ENCODE peak calls at places on chromosomes 6 and 20, in six cellular contexts. L is HEK293T; Z is posterior cingulate gyrus; K is activated T-cell treated with anti-CD3 and anti-CD28 coated beads for 1 hour; P is stimulated activated naive CD8-positive, alpha-beta T cell treated with anti-CD3 and anti-CD28 coated beads, Interleukin-15, amount 100 ng/mL, for 72 hours; O is neural progenitor cell. Q is an unnamed sample.

GRCh38 chr6:82169138-82169876 is 78.2 kb downstream of the IBTK start:
- DNase-seq in L (no peak), Z (no peak), K (no peak), P (no peak), O (no peak), Q (no peak)

GRCh38 chr6:88339816-88340215 is 173.7 kb upstream of the CNR1 start:
- DNase-seq in L (no peak), Z (no peak), K (no peak), P (no peak), O (no peak), Q (no peak)

GRCh38 chr20:45097485-45098095 is 3.3 kb downstream of the KCNS1 start:
- DNase-seq in L (no peak), Z (no peak), K (no peak), P (peak), O (no peak), Q (peak)

GRCh38 chr6:157879873-157880254 is 56.8 kb downstream of the SNX9 start:
- DNase-seq in L (no peak), Z (peak), K (no peak), P (no peak), O (peak), Q (no peak)

GRCh38 chr6:117205876-117206275 is 59.5 kb upstream of the VGLL2 start:
- DNase-seq in L (no peak), Z (no peak), K (no peak), P (no peak), O (no peak), Q (no peak)

GRCh38 chr20:20664795-20665194 is 47.6 kb downstream of the RALGAPA2 start:
- DNase-seq in L (peak), Z (no peak), K (no peak), P (no peak), O (peak), Q (no peak)

GRCh38 chr6:150207931-150208570 is 65.2 kb downstream of the PPP1R14C start:
- DNase-seq in L (no peak), Z (no peak), K (no peak), P (no peak), O (no peak), Q (no peak)

GRCh38 chr6:96923400-96923799 is 1.1 kb upstream of the KLHL32 start:
- DNase-seq in L (no peak), Z (no peak), K (no peak), P (no peak), O (no peak), Q (no peak)

GRCh38 chr6:113882341-113882740 is 25.2 kb downstream of the MARCKS start:
- DNase-seq in L (no peak), Z (no peak), K (no peak), P (no peak), O (no peak), Q (no peak)

GRCh38 chr6:154604120-154604519 is 93.6 kb upstream of the CNKSR3 start:
- DNase-seq in L (no peak), Z (no peak), K (no peak), P (no peak), O (no peak), Q (no peak)

GRCh38 chr6:125201961-125202729 is 48.6 kb downstream of the TPD52L1 start:
- DNase-seq in L (no peak), Z (no peak), K (no peak), P (no peak), O (no peak), Q (no peak)

GRCh38 chr6:44960898-44961297 is 367.2 kb upstream of the RUNX2 start:
- DNase-seq in L (no peak), Z (no peak), K (no peak), P (no peak), O (no peak), Q (no peak)

GRCh38 chr20:7770046-7770445 is 170.2 kb downstream of the HAO1 start:
- DNase-seq in L (no peak), Z (no peak), K (no peak), P (no peak), O (no peak), Q (no peak)

GRCh38 chr20:38252292-38253288 is 7.9 kb downstream of the KIAA1755 start:
- DNase-seq in L (no peak), Z (no peak), K (no peak), P (no peak), O (no peak), Q (no peak)

GRCh38 chr6:113120214-113120576 is 737.0 kb upstream of the MARCKS start:
- DNase-seq in L (no peak), Z (no peak), K (no peak), P (no peak), O (no peak), Q (no peak)

GRCh38 chr6:42704251-42704936 is 18.0 kb downstream of the PRPH2 start:
- DNase-seq in L (peak), Z (no peak), K (no peak), P (no peak), O (no peak), Q (no peak)

GRCh38 chr6:105991561-105992314 is 94.4 kb upstream of the PRDM1 start:
- DNase-seq in L (peak), Z (no peak), K (peak), P (peak), O (peak), Q (peak)

GRCh38 chr20:9503530-9504251 is 10.7 kb upstream of the LAMP5 start:
- DNase-seq in L (peak), Z (no peak), K (no peak), P (no peak), O (peak), Q (no peak)

Q was measured in stimulated activated effector memory CD8-positive, alpha-beta T cell treated with anti-CD3 and anti-CD28 coated beads, Interleukin-12 subunit alpha, Interleukin-12 subunit beta, amount 100 ng/mL, for 72 hours.